ENCODE peak calls at places on chromosome 16, in nine cellular contexts. G is mesenchymal stem cell, F is A549, W is PC-3, B is astrocyte, D is OCI-LY7, Q is SK-N-SH, K is MM.1S, T is H1. A is an unnamed sample.

GRCh38 chr16:3879887-3880564 is 487 bp downstream of the CREBBP start:
- DNase-seq in D (peak), Q (peak), B (peak), K (peak), F (peak), W (peak), G (peak), T (no peak), A (peak)

GRCh38 chr16:19102187-19102872 is 11.4 kb upstream of the ITPRIPL2 start:
- DNase-seq in T (no peak), K (no peak), F (no peak), Q (no peak), D (no peak), G (no peak), W (peak), B (no peak), A (no peak)

GRCh38 chr16:30523768-30524574 is 2.4 kb downstream of the ZNF768 start:
- DNase-seq in F (no peak), T (no peak), W (no peak), K (no peak), G (no peak), B (no peak), Q (no peak), D (no peak), A (no peak)

GRCh38 chr16:78461087-78461486 is 361.6 kb downstream of the WWOX start:
- DNase-seq in B (no peak), Q (no peak), D (no peak), F (no peak), W (peak), K (no peak), T (no peak), G (no peak), A (no peak)

GRCh38 chr16:23771027-23771426 is 16.2 kb downstream of the CHP2 start:
- DNase-seq in F (no peak), B (no peak), W (peak), Q (no peak), G (no peak), D (no peak), K (no peak), T (no peak), A (no peak)

GRCh38 chr16:50613281-50613991 is 65.2 kb downstream of the NKD1 start:
- DNase-seq in G (peak), K (no peak), F (no peak), Q (no peak), W (no peak), D (no peak), B (no peak), T (no peak), A (no peak)

GRCh38 chr16:53922805-53923645 is 219.1 kb downstream of the FTO start:
- DNase-seq in W (no peak), B (peak), F (no peak), G (peak), Q (peak), T (no peak), K (no peak), D (no peak), A (no peak)

GRCh38 chr16:57590654-57591085 is 37.8 kb upstream of the ADGRG1 start:
- DNase-seq in Q (no peak), W (peak), T (no peak), F (peak), B (peak), D (no peak), G (peak), K (no peak), A (no peak)

GRCh38 chr16:74623214-74623842 is 16.4 kb upstream of the GLG1 start:
- DNase-seq in D (peak), W (peak), G (peak), B (peak), K (peak), F (peak), T (no peak), Q (peak), A (no peak)

GRCh38 chr16:68146583-68146982 is 61.4 kb downstream of the NFATC3 start:
- DNase-seq in T (no peak), W (no peak), Q (peak), D (no peak), K (no peak), G (peak), F (no peak), B (peak), A (no peak)

GRCh38 chr16:69187891-69188451 is 1.0 kb downstream of the SNTB2 start:
- DNase-seq in D (peak), K (peak), B (peak), W (peak), G (peak), T (no peak), Q (no peak), F (peak), A (peak)

GRCh38 chr16:29198231-29198630 is 208.3 kb downstream of the NPIPB11 start:
- DNase-seq in B (no peak), F (no peak), D (no peak), T (no peak), W (no peak), Q (no peak), K (no peak), G (no peak), A (no peak)

GRCh38 chr16:76756951-76757350 is 434.0 kb upstream of the MON1B start:
- DNase-seq in F (no peak), B (no peak), W (peak), D (no peak), Q (no peak), T (no peak), K (no peak), G (no peak), A (no peak)

GRCh38 chr16:4709481-4709880 is 16.1 kb downstream of the NUDT16L1 start:
- DNase-seq in W (no peak), B (peak), T (no peak), G (peak), Q (no peak), K (no peak), D (no peak), F (no peak), A (no peak)

GRCh38 chr16:58022601-58023371 is 2.8 kb upstream of the MMP15 start:
- DNase-seq in Q (peak), G (no peak), T (no peak), D (no peak), F (no peak), B (peak), K (no peak), W (peak), A (no peak)

GRCh38 chr16:24800586-24800985 is 45.2 kb upstream of the SLC5A11 start:
- DNase-seq in T (no peak), G (peak), D (no peak), B (peak), W (peak), Q (no peak), K (no peak), F (peak), A (no peak)

GRCh38 chr16:75931043-75931442 is 204.8 kb upstream of the CPHXL start:
- DNase-seq in F (no peak), G (peak), B (peak), T (no peak), Q (no peak), W (peak), K (no peak), D (no peak), A (no peak)

GRCh38 chr16:75319513-75320401 is 68.3 kb upstream of the BCAR1 start:
- DNase-seq in W (peak), G (peak), F (no peak), T (no peak), D (peak), B (peak), K (peak), Q (no peak), A (no peak)

GRCh38 chr16:588639-588888 is 1.3 kb upstream of the RAB40C start:
- DNase-seq in D (peak), F (no peak), G (peak), T (no peak), Q (peak), W (peak), K (peak), B (peak), A (peak)

GRCh38 chr16:50603206-50604064 is 55.2 kb downstream of the NKD1 start:
- DNase-seq in D (no peak), F (no peak), B (peak), K (no peak), T (no peak), G (peak), Q (no peak), W (no peak), A (peak)

GRCh38 chr16:22189473-22190168 is 16.5 kb upstream of the EEF2K start:
- DNase-seq in Q (peak), D (peak), F (no peak), B (no peak), G (peak), T (no peak), K (peak), W (peak), A (peak)

GRCh38 chr16:75296606-75297005 is 45.2 kb upstream of the BCAR1 start:
- DNase-seq in G (peak), W (no peak), F (no peak), T (no peak), Q (peak), D (no peak), B (peak), K (no peak), A (no peak)

GRCh38 chr16:708959-709358 is 3.4 kb upstream of the FBXL16 start:
- DNase-seq in B (no peak), D (no peak), T (no peak), W (no peak), F (no peak), K (no peak), G (no peak), Q (no peak), A (no peak)

GRCh38 chr16:84228321-84228838 is 11.4 kb downstream of the KCNG4 start:
- DNase-seq in G (peak), Q (peak), T (peak), D (no peak), K (no peak), F (peak), W (peak), B (peak), A (no peak)

GRCh38 chr16:75471723-75472634 is 7.5 kb upstream of the TMEM170A start:
- DNase-seq in F (peak), B (peak), Q (peak), G (peak), T (no peak), D (peak), W (peak), K (peak), A (peak)

GRCh38 chr16:54287758-54288591 is 1.4 kb upstream of the IRX3 start:
- DNase-seq in D (no peak), F (no peak), W (no peak), G (no peak), B (no peak), T (no peak), Q (no peak), K (no peak), A (no peak)

GRCh38 chr16:29710227-29711219 is 31.5 kb downstream of the QPRT start:
- DNase-seq in W (peak), T (no peak), Q (peak), D (peak), B (peak), G (peak), F (peak), K (peak), A (peak)

GRCh38 chr16:814974-815373 is 14.4 kb upstream of the GNG13 start:
- DNase-seq in K (no peak), Q (no peak), B (peak), D (no peak), G (peak), W (no peak), T (no peak), F (no peak), A (no peak)

GRCh38 chr16:24523569-24523968 is 15.8 kb upstream of the RBBP6 start:
- DNase-seq in D (no peak), W (no peak), B (no peak), K (no peak), F (peak), Q (peak), T (no peak), G (no peak), A (no peak)

GRCh38 chr16:48432136-48432535 is 46.9 kb upstream of the SIAH1 start:
- DNase-seq in W (no peak), D (peak), F (no peak), B (no peak), Q (no peak), K (no peak), T (no peak), G (no peak), A (no peak)

GRCh38 chr16:54171855-54172537 is 114.6 kb downstream of the IRX3 start:
- DNase-seq in F (no peak), G (peak), K (no peak), W (peak), T (no peak), Q (no peak), D (no peak), B (peak), A (no peak)

DNA sequence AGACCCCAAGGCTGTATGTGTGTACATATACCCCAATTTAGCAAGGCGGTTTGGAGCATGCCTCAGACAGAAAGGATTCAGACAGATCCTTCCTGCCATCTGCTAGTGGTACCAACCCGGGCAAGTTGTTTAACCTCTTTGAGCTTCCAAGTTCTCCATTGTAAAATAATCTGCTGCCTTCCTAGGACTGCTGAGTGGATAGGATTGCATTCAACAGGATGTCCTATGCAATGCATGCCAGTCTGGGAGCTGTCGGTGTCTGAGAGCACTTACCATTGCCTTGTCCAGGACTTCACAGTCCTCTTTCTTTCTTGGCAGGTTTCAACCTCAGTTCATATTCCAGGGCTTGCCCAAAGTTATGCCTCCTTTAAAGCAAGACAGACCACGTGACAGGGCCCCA is 2.0 kb downstream of the CDH13 start:
- DNase-seq in T (no peak), B (no peak), G (peak), F (no peak), Q (no peak), W (no peak), D (no peak), K (no peak), A (no peak)
- H3K4me3 ChIP-seq in T (no peak), B (peak), G (no peak), F (no peak), Q (no peak), W (no peak), D (no peak), K (no peak), A (no peak)

GRCh38 chr16:88363239-88363891 is 19.4 kb upstream of the ZNF469 start:
- DNase-seq in B (no peak), W (no peak), G (no peak), T (no peak), Q (no peak), F (no peak), K (no peak), D (no peak), A (no peak)
- H3K4me2 ChIP-seq in B (no peak), W (no peak), G (no peak), T (no peak), Q (no peak), F (no peak), K (no peak), D (no peak), A (no peak)

DNA sequence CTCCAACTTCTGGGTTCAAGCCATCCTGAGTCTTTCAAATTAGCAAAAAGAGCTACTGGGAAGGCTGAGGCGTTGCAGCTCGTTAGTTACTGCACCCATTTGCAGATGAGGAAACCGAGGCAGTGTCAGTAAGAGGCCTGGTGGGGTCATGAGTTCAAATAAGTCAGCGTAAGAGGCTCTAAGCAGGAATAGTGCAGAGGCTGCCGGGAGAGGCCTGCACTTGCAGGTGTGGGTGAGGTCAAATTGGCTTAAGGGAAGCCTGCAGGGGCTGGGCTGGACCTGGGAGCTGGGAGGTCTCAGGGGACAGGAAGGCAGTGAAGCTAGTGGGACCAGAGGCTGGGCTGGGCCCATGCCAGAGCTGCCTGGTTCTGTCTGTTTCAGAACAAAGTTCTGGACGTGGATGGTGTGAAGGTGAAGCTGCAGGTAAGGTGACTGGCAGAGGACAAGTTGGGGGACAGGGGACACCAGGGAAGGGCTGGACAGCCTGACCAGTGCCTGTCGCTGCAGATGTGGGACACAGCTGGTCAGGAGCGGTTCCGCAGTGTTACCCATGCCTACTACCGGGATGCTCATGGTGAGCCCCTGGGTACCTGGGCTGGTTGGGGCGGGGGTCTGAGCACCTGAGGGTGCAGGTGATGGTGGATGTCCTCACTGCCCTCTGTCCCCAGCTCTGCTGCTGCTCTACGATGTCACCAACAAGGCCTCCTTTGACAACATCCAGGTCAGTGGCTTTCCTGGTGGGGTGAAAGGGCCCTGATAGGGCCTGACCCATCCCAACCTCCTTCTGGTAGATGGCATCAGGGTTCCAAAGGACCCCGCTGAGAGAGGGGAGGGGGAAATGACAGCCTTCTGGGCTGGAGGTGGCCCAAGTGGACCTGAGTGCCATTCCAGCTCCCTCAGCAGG is 3.0 kb downstream of the RAB26 start:
- DNase-seq in K (no peak), D (peak), T (no peak), F (no peak), W (no peak), Q (no peak), G (no peak), B (no peak), A (no peak)
- H3K4me3 ChIP-seq in K (no peak), D (peak), T (peak), F (peak), W (no peak), Q (peak), G (no peak), B (no peak), A (no peak)

DNA sequence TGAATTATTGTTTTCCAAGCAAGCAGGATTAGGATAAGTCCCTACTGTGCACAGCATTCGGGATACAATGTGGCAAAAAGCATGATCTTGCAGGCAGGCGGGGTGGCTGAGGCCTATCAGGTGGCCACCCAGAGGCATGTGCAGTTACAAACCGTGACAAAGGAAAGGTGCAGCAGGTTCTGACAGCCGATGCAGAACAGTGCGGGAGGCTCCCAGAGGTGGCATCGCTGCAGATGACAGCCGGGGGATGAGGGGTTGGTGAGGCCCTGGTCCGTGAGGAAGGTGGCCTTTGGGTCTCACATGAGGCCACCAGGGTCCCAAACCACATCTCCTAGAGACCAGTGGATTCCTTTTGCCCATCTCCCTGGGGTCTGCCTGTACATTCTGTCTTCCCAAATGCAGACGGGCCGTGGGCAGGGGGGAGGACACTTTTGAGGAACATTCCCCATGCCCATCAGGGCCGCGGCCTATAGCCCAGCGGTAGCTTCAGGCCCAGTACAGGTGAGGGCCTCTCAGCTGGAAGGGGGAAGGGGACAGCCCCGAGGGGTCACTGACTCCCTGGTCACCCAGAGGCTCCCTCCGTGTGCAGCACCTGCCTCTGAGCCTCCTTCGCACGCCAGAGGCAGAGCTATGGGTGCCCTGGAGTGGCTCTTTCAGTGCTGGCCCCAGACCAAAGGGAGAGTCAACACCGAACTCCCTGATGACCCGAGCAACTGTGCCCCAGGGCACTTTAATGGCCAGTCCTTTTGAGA is 85.1 kb downstream of the SOCS1 start:
- DNase-seq in T (no peak), B (no peak), W (no peak), G (no peak), D (no peak), Q (no peak), F (no peak), K (no peak), A (no peak)
- H3K4me2 ChIP-seq in T (no peak), B (no peak), W (no peak), G (no peak), D (no peak), Q (no peak), F (no peak), K (no peak), A (no peak)

GRCh38 chr16:86514656-86515376 is 4.5 kb downstream of the FOXF1 start:
- DNase-seq in Q (no peak), F (no peak), T (no peak), K (no peak), G (peak), D (no peak), W (no peak), B (no peak), A (no peak)

GRCh38 chr16:86512301-86512859 is 2.1 kb downstream of the FOXF1 start:
- DNase-seq in D (no peak), T (no peak), K (no peak), Q (no peak), W (no peak), F (no peak), G (peak), B (no peak), A (no peak)

GRCh38 chr16:86515420-86515779 is 5.1 kb downstream of the FOXF1 start:
- DNase-seq in K (no peak), Q (no peak), F (no peak), W (no peak), B (no peak), T (no peak), G (peak), D (no peak), A (no peak)

GRCh38 chr16:86512860-86513470 is 2.6 kb downstream of the FOXF1 start:
- DNase-seq in Q (no peak), T (no peak), G (peak), B (no peak), K (no peak), W (no peak), F (no peak), D (no peak), A (no peak)

GRCh38 chr16:86513471-86514277 is 3.3 kb downstream of the FOXF1 start:
- DNase-seq in F (no peak), K (no peak), G (peak), D (no peak), Q (no peak), B (no peak), W (no peak), T (no peak), A (no peak)
- H3K4me3 ChIP-seq in F (no peak), K (no peak), G (no peak), D (no peak), Q (no peak), B (peak), W (no peak), T (no peak), A (no peak)

A was measured in DND-41.